ENCODE peak calls at places on chromosome 20, in four cellular contexts. One of them, this sample, is unnamed.

GRCh38 chr20:10790013-10790412 is 116.2 kb upstream of the JAG1 start:
- DNase-seq in T-helper 2 cell treated with Interferon-gamma antibody and Interleukin-4, amounts not matched to agents 5 μg/mL and 100 μg/mL, for 36 hours: no peak
- DNase-seq in T follicular helper cell: no peak
- DNase-seq in anterior cingulate cortex: no peak
- DNase-seq in this sample: no peak

GRCh38 chr20:19486448-19486847 is 271.6 kb upstream of the RIN2 start:
- DNase-seq in T-helper 2 cell treated with Interferon-gamma antibody and Interleukin-4, amounts not matched to agents 5 μg/mL and 100 μg/mL, for 36 hours: no peak
- DNase-seq in T follicular helper cell: no peak
- DNase-seq in anterior cingulate cortex: no peak
- DNase-seq in this sample: no peak

GRCh38 chr20:62368629-62369507 is 1.8 kb upstream of the LAMA5 start:
- DNase-seq in T-helper 2 cell treated with Interferon-gamma antibody and Interleukin-4, amounts not matched to agents 5 μg/mL and 100 μg/mL, for 36 hours: no peak
- DNase-seq in T follicular helper cell: no peak
- DNase-seq in anterior cingulate cortex: no peak
- DNase-seq in this sample: no peak

GRCh38 chr20:32510601-32511357 is 74.4 kb downstream of the NOL4L start:
- DNase-seq in T-helper 2 cell treated with Interferon-gamma antibody and Interleukin-4, amounts not matched to agents 5 μg/mL and 100 μg/mL, for 36 hours: no peak
- DNase-seq in T follicular helper cell: no peak
- DNase-seq in anterior cingulate cortex: no peak
- DNase-seq in this sample: no peak

GRCh38 chr20:50320005-50320909 is 129.6 kb downstream of the CEBPB start:
- DNase-seq in T-helper 2 cell treated with Interferon-gamma antibody and Interleukin-4, amounts not matched to agents 5 μg/mL and 100 μg/mL, for 36 hours: no peak
- DNase-seq in T follicular helper cell: no peak
- DNase-seq in anterior cingulate cortex: no peak
- DNase-seq in this sample: no peak

GRCh38 chr20:12395404-12396159 is 477.9 kb downstream of the BTBD3 start:
- DNase-seq in T-helper 2 cell treated with Interferon-gamma antibody and Interleukin-4, amounts not matched to agents 5 μg/mL and 100 μg/mL, for 36 hours: no peak
- DNase-seq in T follicular helper cell: no peak
- DNase-seq in anterior cingulate cortex: no peak
- DNase-seq in this sample: no peak

GRCh38 chr20:58515240-58516212 is at the start of gene APCDD1L:
- DNase-seq in T-helper 2 cell treated with Interferon-gamma antibody and Interleukin-4, amounts not matched to agents 5 μg/mL and 100 μg/mL, for 36 hours: no peak
- DNase-seq in T follicular helper cell: no peak
- DNase-seq in anterior cingulate cortex: no peak
- DNase-seq in this sample: no peak

GRCh38 chr20:10619427-10619826 is 54.4 kb downstream of the JAG1 start:
- DNase-seq in T-helper 2 cell treated with Interferon-gamma antibody and Interleukin-4, amounts not matched to agents 5 μg/mL and 100 μg/mL, for 36 hours: no peak
- DNase-seq in T follicular helper cell: no peak
- DNase-seq in anterior cingulate cortex: no peak
- DNase-seq in this sample: no peak

GRCh38 chr20:21936261-21936660 is 230.8 kb downstream of the PAX1 start:
- DNase-seq in T-helper 2 cell treated with Interferon-gamma antibody and Interleukin-4, amounts not matched to agents 5 μg/mL and 100 μg/mL, for 36 hours: no peak
- DNase-seq in T follicular helper cell: no peak
- DNase-seq in anterior cingulate cortex: no peak
- DNase-seq in this sample: no peak

GRCh38 chr20:49740807-49741206 is 27.1 kb upstream of the B4GALT5 start:
- DNase-seq in T-helper 2 cell treated with Interferon-gamma antibody and Interleukin-4, amounts not matched to agents 5 μg/mL and 100 μg/mL, for 36 hours: no peak
- DNase-seq in T follicular helper cell: no peak
- DNase-seq in anterior cingulate cortex: no peak
- DNase-seq in this sample: no peak